ENCODE peak calls at places on chromosome 20, in nine cellular contexts. P is skeletal muscle cell; X is naive thymus-derived CD8-positive, alpha-beta T cell; Q is ACHN; Y is type B pancreatic cell; I is A549; G is Right ventricle myocardium inferior; M is aorta; W is cardiac muscle cell. J is an unnamed sample.

GRCh38 chr20:24823176-24823575 is 125.9 kb upstream of the CST7 start:
- DNase-seq in Y (no peak), W (no peak), X (no peak), Q (no peak), P (no peak), M (peak; percentile 21), G (no peak), I (no peak), J (no peak)

GRCh38 chr20:57237006-57237953 is 29.2 kb downstream of the BMP7 start:
- DNase-seq in W (no peak), G (no peak), Q (no peak), Y (no peak), P (no peak), I (no peak), M (no peak), X (no peak), J (no peak)

GRCh38 chr20:11261533-11262000 is 587.8 kb upstream of the JAG1 start:
- DNase-seq in Y (no peak), Q (peak; percentile 82), G (no peak), I (peak; percentile 35), M (no peak), W (peak; percentile 77), P (peak; percentile 98), X (no peak), J (peak; percentile 92)

GRCh38 chr20:62285722-62286121 is 17.1 kb upstream of the ADRM1 start:
- DNase-seq in I (no peak), X (no peak), G (no peak), Q (no peak), P (no peak), Y (no peak), M (no peak), W (no peak), J (no peak)

GRCh38 chr20:62820208-62820961 is 3.5 kb downstream of the COL9A3 start:
- DNase-seq in I (no peak), Q (no peak), P (no peak), X (no peak), Y (no peak), W (no peak), M (no peak), G (no peak), J (no peak)

GRCh38 chr20:25548613-25549086 is 36.7 kb downstream of the NINL start:
- DNase-seq in G (no peak), I (peak; percentile 35), Q (no peak), M (no peak), P (no peak), W (no peak), Y (no peak), X (no peak), J (no peak)

GRCh38 chr20:37627060-37627766 is 66.6 kb upstream of the CTNNBL1 start:
- DNase-seq in Y (no peak), M (no peak), I (peak; percentile 48), W (peak; percentile 77), G (no peak), X (no peak), P (peak; percentile 4), Q (peak; percentile 53), J (peak; percentile 2)

GRCh38 chr20:10573273-10573950 is 100.4 kb downstream of the JAG1 start:
- DNase-seq in Y (no peak), X (no peak), Q (no peak), G (no peak), M (no peak), P (no peak), W (no peak), I (no peak), J (peak; percentile 26)

GRCh38 chr20:31605031-31605901 is at the start of gene ID1:
- DNase-seq in W (peak; percentile 98), Y (peak; percentile 99), M (peak; percentile 98), I (peak; percentile 98), P (peak; percentile 87), Q (peak; percentile 92), G (peak; percentile 97), X (peak; percentile 84), J (peak; percentile 96)

GRCh38 chr20:18377896-18378481 is 88.8 kb downstream of the DZANK1 start:
- DNase-seq in M (no peak), P (no peak), X (no peak), Q (no peak), G (no peak), W (no peak), Y (no peak), I (no peak), J (no peak)

GRCh38 chr20:38585404-38586180 is 4.6 kb downstream of the ADIG start:
- DNase-seq in M (no peak), Q (no peak), W (no peak), P (no peak), Y (no peak), X (no peak), G (no peak), I (no peak), J (no peak)

GRCh38 chr20:22862645-22863230 is 172.4 kb upstream of the SSTR4 start:
- DNase-seq in Y (no peak), X (no peak), G (no peak), I (peak; percentile 10), M (no peak), P (no peak), W (no peak), Q (no peak), J (no peak)

GRCh38 chr20:11452326-11452725 is 465.4 kb upstream of the BTBD3 start:
- DNase-seq in P (no peak), Y (no peak), Q (no peak), X (no peak), M (no peak), G (no peak), I (no peak), W (peak; percentile 45), J (no peak)

GRCh38 chr20:44736170-44737021 is 9.3 kb upstream of the KCNK15 start:
- DNase-seq in I (peak; percentile 97), P (peak; percentile 60), Q (peak; percentile 92), G (no peak), M (no peak), X (peak; percentile 30), W (peak; percentile 92), Y (no peak), J (peak; percentile 19)

GRCh38 chr20:44023515-44024371 is 109.1 kb downstream of the TOX2 start:
- DNase-seq in Q (no peak), W (no peak), G (no peak), P (no peak), X (no peak), I (no peak), Y (no peak), M (no peak), J (no peak)

GRCh38 chr20:45407067-45407745 is 883 bp upstream of the DBNDD2 start:
- DNase-seq in M (peak; percentile 89), G (peak; percentile 80), Y (no peak), P (no peak), X (peak; percentile 9), Q (peak; percentile 40), W (no peak), I (no peak), J (peak; percentile 12)